ENCODE peak calls at places on chromosomes 7 and 10, in ten cellular contexts. D is GM03348, L is GM12865, X is foreskin fibroblast, W is HepG2, I is renal cortical epithelial cell, A is endothelial cell of umbilical vein, N is smooth muscle cell of the brain vasculature, F is PC-9, Y is NCI-H774. V is an unnamed sample.

GRCh38 chr10:98410135-98410743 is 4.7 kb downstream of the PYROXD2 start:
- DNase-seq in D (no peak), L (no peak), X (no peak), W (no peak), I (no peak), A (no peak), N (no peak), F (no peak), Y (no peak), V (no peak)

GRCh38 chr7:28107960-28108359 is 72.6 kb downstream of the JAZF1 start:
- DNase-seq in D (peak; percentile 36), L (no peak), X (peak; percentile 57), W (no peak), I (peak; percentile 69), A (peak; percentile 39), N (no peak), F (peak; percentile 47), Y (no peak), V (no peak)

GRCh38 chr7:27611043-27611442 is 51.6 kb downstream of the HIBADH start:
- DNase-seq in D (no peak), L (no peak), X (peak; percentile 76), W (no peak), I (peak; percentile 98), A (no peak), N (no peak), F (peak; percentile 86), Y (peak; percentile 26), V (peak; percentile 7)

GRCh38 chr7:51035696-51036095 is 253.0 kb upstream of the GRB10 start:
- DNase-seq in D (peak; percentile 59), L (no peak), X (peak; percentile 17), W (no peak), I (no peak), A (no peak), N (no peak), F (no peak), Y (no peak), V (no peak)

GRCh38 chr7:3232228-3232627 is 68.8 kb upstream of the SDK1 start:
- DNase-seq in D (no peak), L (no peak), X (peak; percentile 45), W (no peak), I (no peak), A (no peak), N (no peak), F (no peak), Y (no peak), V (no peak)

GRCh38 chr7:42053834-42054233 is 183.2 kb downstream of the GLI3 start:
- DNase-seq in D (no peak), L (no peak), X (no peak), W (no peak), I (no peak), A (no peak), N (no peak), F (no peak), Y (no peak), V (no peak)

GRCh38 chr7:82530361-82530760 is 86.8 kb upstream of the CACNA2D1 start:
- DNase-seq in D (no peak), L (no peak), X (no peak), W (no peak), I (no peak), A (no peak), N (no peak), F (no peak), Y (no peak), V (no peak)

GRCh38 chr7:111919690-111920179 is 286.5 kb downstream of the DOCK4 start:
- DNase-seq in D (no peak), L (no peak), X (peak; percentile 43), W (peak; percentile 90), I (peak; percentile 89), A (no peak), N (peak; percentile 13), F (no peak), Y (no peak), V (no peak)

GRCh38 chr7:17319164-17320101 is 21.0 kb downstream of the AHR start:
- DNase-seq in D (no peak), L (no peak), X (no peak), W (no peak), I (no peak), A (no peak), N (no peak), F (no peak), Y (no peak), V (no peak)

GRCh38 chr7:44218418-44219201 is 17.8 kb downstream of the YKT6 start:
- DNase-seq in D (no peak), L (no peak), X (no peak), W (peak; percentile 56), I (no peak), A (no peak), N (no peak), F (no peak), Y (no peak), V (no peak)

GRCh38 chr7:154195266-154195665 is 143.1 kb downstream of the DPP6 start:
- DNase-seq in D (no peak), L (no peak), X (no peak), W (no peak), I (no peak), A (no peak), N (no peak), F (no peak), Y (no peak), V (no peak)

GRCh38 chr10:55820071-55820470 is 541.0 kb downstream of the ZWINT start:
- DNase-seq in D (no peak), L (no peak), X (no peak), W (no peak), I (no peak), A (no peak), N (no peak), F (no peak), Y (no peak), V (no peak)

GRCh38 chr10:129772472-129773358 is 191.4 kb downstream of the EBF3 start:
- DNase-seq in D (no peak), L (no peak), X (no peak), W (no peak), I (no peak), A (no peak), N (no peak), F (no peak), Y (no peak), V (no peak)

GRCh38 chr10:77756319-77757232 is 119.0 kb upstream of the KCNMA1 start:
- DNase-seq in D (peak; percentile 79), L (peak; percentile 66), X (peak; percentile 91), W (peak; percentile 59), I (peak; percentile 62), A (peak; percentile 78), N (peak; percentile 72), F (peak; percentile 41), Y (peak; percentile 35), V (no peak)

GRCh38 chr7:139981533-139981932 is 81.2 kb downstream of the PARP12 start:
- DNase-seq in D (no peak), L (no peak), X (no peak), W (no peak), I (no peak), A (no peak), N (no peak), F (no peak), Y (no peak), V (no peak)

GRCh38 chr7:36726806-36727503 is 2.7 kb upstream of the AOAH start:
- DNase-seq in D (no peak), L (no peak), X (no peak), W (no peak), I (no peak), A (no peak), N (no peak), F (no peak), Y (no peak), V (no peak)

GRCh38 chr7:149544028-149544427 is 46.4 kb upstream of the ZNF746 start:
- DNase-seq in D (no peak), L (no peak), X (no peak), W (no peak), I (no peak), A (no peak), N (no peak), F (peak; percentile 62), Y (no peak), V (no peak)

GRCh38 chr7:48085942-48086341 is 3.1 kb upstream of the UPP1 start:
- DNase-seq in D (no peak), L (no peak), X (no peak), W (no peak), I (no peak), A (no peak), N (no peak), F (peak; percentile 42), Y (no peak), V (no peak)

GRCh38 chr7:15433154-15433553 is 128.7 kb downstream of the AGMO start:
- DNase-seq in D (no peak), L (no peak), X (peak; percentile 3), W (no peak), I (no peak), A (no peak), N (no peak), F (no peak), Y (peak; percentile 84), V (peak; percentile 72)

GRCh38 chr7:49790209-49790608 is 16.8 kb downstream of the VWC2 start:
- DNase-seq in D (no peak), L (no peak), X (no peak), W (no peak), I (no peak), A (no peak), N (no peak), F (no peak), Y (no peak), V (no peak)

GRCh38 chr10:18418579-18419210 is 232.7 kb downstream of the NSUN6 start:
- DNase-seq in D (no peak), L (peak; percentile 11), X (peak; percentile 9), W (no peak), I (no peak), A (no peak), N (no peak), F (no peak), Y (no peak), V (no peak)

GRCh38 chr10:86294346-86295265 is 72.0 kb downstream of the GRID1 start:
- DNase-seq in D (no peak), L (no peak), X (no peak), W (no peak), I (no peak), A (no peak), N (no peak), F (no peak), Y (no peak), V (no peak)

GRCh38 chr7:84207025-84207424 is 12.4 kb upstream of the SEMA3A start:
- DNase-seq in D (no peak), L (no peak), X (no peak), W (no peak), I (no peak), A (no peak), N (no peak), F (no peak), Y (no peak), V (no peak)

GRCh38 chr7:7675686-7676085 is 35.1 kb downstream of the UMAD1 start:
- DNase-seq in D (no peak), L (no peak), X (no peak), W (no peak), I (no peak), A (no peak), N (no peak), F (no peak), Y (no peak), V (no peak)

GRCh38 chr7:80411621-80412020 is 100.2 kb downstream of the GNAT3 start:
- DNase-seq in D (peak; percentile 16), L (no peak), X (peak; percentile 76), W (no peak), I (no peak), A (no peak), N (no peak), F (no peak), Y (no peak), V (no peak)

GRCh38 chr7:148807451-148807850 is 76.6 kb downstream of the EZH2 start:
- DNase-seq in D (no peak), L (no peak), X (no peak), W (no peak), I (no peak), A (no peak), N (no peak), F (no peak), Y (no peak), V (no peak)

GRCh38 chr10:67665491-67665890 is 30.5 kb downstream of the CTNNA3 start:
- DNase-seq in D (no peak), L (peak; percentile 39), X (no peak), W (peak; percentile 9), I (no peak), A (no peak), N (no peak), F (no peak), Y (no peak), V (no peak)

GRCh38 chr10:35600193-35600592 is 4.9 kb upstream of the GJD4 start:
- DNase-seq in D (no peak), L (no peak), X (no peak), W (peak; percentile 5), I (no peak), A (no peak), N (no peak), F (no peak), Y (no peak), V (no peak)

V was measured in NCI-H1436 treated with DMSO at 0.1 percent for 48 hours.